ENCODE peak calls at places on chromosome 15, in four cellular contexts. X is cardiac fibroblast, U is GM13977, O is nephron progenitor cell. J is an unnamed sample.

GRCh38 chr15:90174140-90174891 is 26.8 kb upstream of the SEMA4B start:
- DNase-seq in X (peak), U (no peak), O (no peak), J (no peak)

GRCh38 chr15:67550522-67550921 is 8.0 kb downstream of the MAP2K5 start:
- DNase-seq in X (peak), U (no peak), O (no peak), J (no peak)

GRCh38 chr15:31326729-31327673 is at the start of gene KLF13:
- DNase-seq in X (peak), U (no peak), O (peak), J (peak)

GRCh38 chr15:59200560-59200959 is 6.1 kb upstream of the LDHAL6B start:
- DNase-seq in X (no peak), U (no peak), O (no peak), J (no peak)

GRCh38 chr15:45799508-45799907 is 164.7 kb downstream of the SQOR start:
- DNase-seq in X (no peak), U (no peak), O (no peak), J (no peak)

GRCh38 chr15:62457100-62457499 is 292.0 kb upstream of the C2CD4B start:
- DNase-seq in X (no peak), U (no peak), O (no peak), J (no peak)

GRCh38 chr15:77821188-77821958 is 188.7 kb upstream of the LINGO1 start:
- DNase-seq in X (peak), U (peak), O (peak), J (peak)

GRCh38 chr15:67135494-67135893 is 70.1 kb downstream of the SMAD3 start:
- DNase-seq in X (no peak), U (no peak), O (no peak), J (no peak)

GRCh38 chr15:65767895-65768294 is 24.2 kb downstream of the DENND4A start:
- DNase-seq in X (no peak), U (no peak), O (no peak), J (no peak)

GRCh38 chr15:34610388-34610787 is 26.9 kb upstream of the GOLGA8B start:
- DNase-seq in X (peak), U (no peak), O (no peak), J (no peak)

GRCh38 chr15:74053497-74053896 is 28.9 kb downstream of the GOLGA6A start:
- DNase-seq in X (no peak), U (no peak), O (no peak), J (no peak)

GRCh38 chr15:66249623-66250174 is 3.9 kb downstream of the MEGF11 start:
- DNase-seq in X (no peak), U (no peak), O (no peak), J (no peak)

GRCh38 chr15:25248583-25249235 is 190.1 kb downstream of the UBE3A start:
- DNase-seq in X (no peak), U (no peak), O (no peak), J (peak)

GRCh38 chr15:82140859-82141258 is 95.0 kb upstream of the MEX3B start:
- DNase-seq in X (no peak), U (no peak), O (no peak), J (no peak)

GRCh38 chr15:64916365-64916764 is 4.7 kb downstream of the ANKDD1A start:
- DNase-seq in X (no peak), U (no peak), O (no peak), J (no peak)

GRCh38 chr15:63255485-63255990 is 21.9 kb upstream of the APH1B start:
- DNase-seq in X (no peak), U (no peak), O (peak), J (no peak)

GRCh38 chr15:92681141-92681622 is 25.6 kb upstream of the FAM174B start:
- DNase-seq in X (peak), U (no peak), O (no peak), J (no peak)

GRCh38 chr15:65189102-65189740 is 4.1 kb upstream of the CLPX start:
- DNase-seq in X (peak), U (peak), O (peak), J (peak)

GRCh38 chr15:67930720-67931119 is 90.9 kb upstream of the RNU6-1 start:
- DNase-seq in X (no peak), U (no peak), O (no peak), J (no peak)

GRCh38 chr15:95475067-95475466 is 855.4 kb upstream of the NR2F2 start:
- DNase-seq in X (no peak), U (no peak), O (no peak), J (no peak)

GRCh38 chr15:91801836-91802534 is 51.5 kb upstream of the SLCO3A1 start:
- DNase-seq in X (no peak), U (no peak), O (no peak), J (no peak)

GRCh38 chr15:62109457-62109856 is 42.7 kb downstream of the C2CD4A start:
- DNase-seq in X (no peak), U (no peak), O (no peak), J (no peak)

DNA sequence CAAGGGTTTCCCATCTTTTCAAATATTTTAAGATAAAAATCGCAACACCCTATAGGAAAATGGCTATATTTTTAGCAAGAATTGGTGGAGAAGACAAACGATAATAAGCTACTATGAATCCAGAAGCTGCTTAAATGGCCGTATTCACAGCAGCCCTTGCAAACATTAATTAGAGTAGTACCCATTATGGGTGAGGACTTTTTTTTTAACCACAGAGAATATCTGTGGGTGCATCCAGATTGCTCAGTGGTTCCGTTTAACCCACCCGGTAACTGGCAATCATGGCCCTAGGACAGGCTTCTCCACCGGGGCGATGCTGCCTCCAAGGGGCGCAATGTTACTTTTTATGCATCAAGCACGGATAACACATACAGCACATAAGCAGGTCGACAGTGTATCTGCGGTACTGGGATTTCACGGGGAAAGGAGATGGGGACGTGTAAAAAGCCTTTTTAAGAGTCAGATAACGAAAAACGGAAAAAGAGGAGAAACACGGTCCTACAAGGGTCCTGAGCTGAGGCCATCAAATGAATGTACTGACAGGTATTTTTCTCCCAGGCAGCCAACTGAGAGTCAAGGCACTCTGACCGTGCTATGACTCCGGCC is 968 bp upstream of the TMEM266 start:
- DNase-seq in X (peak), U (peak), O (peak), J (peak)
- TF ChIP-seq CTCF in X (peak), U (peak), O (no peak), J (peak)

GRCh38 chr15:35723120-35723707 is 177.2 kb upstream of the DPH6 start:
- DNase-seq in X (no peak), U (no peak), O (no peak), J (no peak)
- TF ChIP-seq CTCF in X (no peak), U (no peak), O (no peak), J (no peak)

GRCh38 chr15:50148362-50148963 is 29.4 kb upstream of the ATP8B4 start:
- DNase-seq in X (peak), U (no peak), O (peak), J (no peak)
- TF ChIP-seq CTCF in X (peak), U (peak), O (peak), J (peak)

DNA sequence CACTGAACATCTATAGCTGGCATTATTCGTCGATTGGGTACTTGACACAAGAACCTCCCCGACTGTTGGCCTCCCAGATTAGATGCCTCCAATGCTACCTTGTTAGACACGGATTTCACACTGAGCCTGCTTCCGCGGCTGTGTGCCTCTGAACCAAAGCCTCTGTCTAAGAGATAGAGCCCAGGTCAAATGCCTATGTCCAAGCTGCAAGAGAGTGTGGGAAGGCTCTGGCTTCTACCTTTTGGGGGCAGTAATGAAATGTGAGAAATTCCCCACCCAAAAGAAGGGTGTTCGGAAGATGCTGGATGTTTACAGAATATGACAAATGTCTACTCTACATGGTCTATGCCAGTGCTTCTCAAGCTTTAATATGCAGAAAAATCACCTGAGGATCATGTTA is 2.0 kb upstream of the RPUSD2 start:
- DNase-seq in X (peak), U (no peak), O (no peak), J (no peak)
- TF ChIP-seq CTCF in X (peak), U (peak), O (no peak), J (peak)

GRCh38 chr15:60570936-60571530 is 92.1 kb upstream of the ICE2 start:
- DNase-seq in X (no peak), U (no peak), O (no peak), J (no peak)

GRCh38 chr15:60569596-60569995 is 90.7 kb upstream of the ICE2 start:
- DNase-seq in X (no peak), U (no peak), O (no peak), J (no peak)

GRCh38 chr15:60565407-60565806 is 86.5 kb upstream of the ICE2 start:
- DNase-seq in X (no peak), U (no peak), O (no peak), J (no peak)

GRCh38 chr15:60568883-60569495 is 90.0 kb upstream of the ICE2 start:
- DNase-seq in X (no peak), U (no peak), O (no peak), J (no peak)

GRCh38 chr15:60568301-60568742 is 89.4 kb upstream of the ICE2 start:
- DNase-seq in X (no peak), U (no peak), O (no peak), J (peak)
- TF ChIP-seq CTCF in X (no peak), U (no peak), O (no peak), J (no peak)

GRCh38 chr15:56248276-56248675 is 4.6 kb upstream of the RFX7 start:
- DNase-seq in X (no peak), U (no peak), O (no peak), J (no peak)

GRCh38 chr15:56251315-56252091 is 7.8 kb upstream of the RFX7 start:
- DNase-seq in X (no peak), U (no peak), O (peak), J (no peak)

GRCh38 chr15:56250626-56251025 is 6.9 kb upstream of the RFX7 start:
- DNase-seq in X (no peak), U (no peak), O (no peak), J (no peak)

GRCh38 chr15:56247266-56247665 is 3.6 kb upstream of the RFX7 start:
- DNase-seq in X (no peak), U (no peak), O (no peak), J (no peak)

GRCh38 chr15:56249080-56249479 is 5.4 kb upstream of the RFX7 start:
- DNase-seq in X (peak), U (no peak), O (no peak), J (no peak)
- TF ChIP-seq CTCF in X (peak), U (peak), O (no peak), J (peak)

DNA sequence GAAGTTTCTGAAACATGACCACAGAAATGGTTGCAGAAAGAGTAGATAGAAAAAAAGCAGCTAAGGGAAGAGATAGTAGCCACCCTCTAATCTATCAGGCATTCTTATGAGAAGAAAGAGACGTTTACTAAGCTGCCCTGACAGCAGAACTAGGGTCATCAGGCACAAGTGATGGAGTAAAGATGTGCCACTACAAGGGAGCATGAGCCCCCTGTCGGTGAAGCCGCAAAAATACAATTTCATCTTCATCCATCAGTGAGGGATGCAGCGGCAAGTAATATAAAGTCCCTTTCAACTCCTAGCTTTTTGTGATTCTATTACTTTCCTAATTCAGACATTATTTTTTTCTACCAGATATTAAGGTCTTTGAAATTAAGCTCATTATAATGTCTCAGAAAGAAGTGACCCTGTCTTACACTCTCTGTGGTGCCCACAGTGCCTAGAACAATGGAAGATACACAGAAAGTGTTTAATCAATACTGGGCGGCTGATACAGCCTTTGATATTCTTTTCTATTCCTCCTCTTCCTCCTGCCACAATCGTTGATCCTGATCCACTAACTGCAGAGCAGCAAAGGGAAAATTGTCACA is 651.6 kb downstream of the NTRK3 start:
- DNase-seq in X (peak), U (peak), O (peak), J (peak)
- TF ChIP-seq CTCF in X (peak), U (peak), O (peak), J (peak)

GRCh38 chr15:79853492-79854328 is 43.1 kb downstream of the MTHFS start:
- DNase-seq in X (peak), U (peak), O (peak), J (peak)

GRCh38 chr15:79846539-79846938 is 50.3 kb downstream of the MTHFS start:
- DNase-seq in X (no peak), U (no peak), O (no peak), J (no peak)

GRCh38 chr15:79844221-79844620 is 52.6 kb downstream of the MTHFS start:
- DNase-seq in X (no peak), U (no peak), O (no peak), J (no peak)

GRCh38 chr15:79849789-79850188 is 47.0 kb downstream of the MTHFS start:
- DNase-seq in X (peak), U (no peak), O (peak), J (no peak)
- TF ChIP-seq CTCF in X (peak), U (peak), O (peak), J (peak)